ENCODE peak calls at places on chromosomes 16 and 17, in five cellular contexts. L is AG09309, T is fibroblast of lung, N is frontal cortex, Q is ELR. S is an unnamed sample.

GRCh38 chr17:29593546-29594440 is 861 bp downstream of the ANKRD13B start:
- DNase-seq in L (no peak), T (no peak), N (no peak), Q (peak), S (no peak)

GRCh38 chr16:1057252-1057932 is 15.2 kb upstream of the SSTR5 start:
- DNase-seq in L (no peak), Q (peak), N (peak), T (no peak), S (peak)

GRCh38 chr16:1096164-1097082 is at the start of gene C1QTNF8:
- DNase-seq in N (no peak), L (no peak), T (no peak), Q (no peak), S (no peak)

GRCh38 chr16:29891525-29892457 is 7.6 kb downstream of the SEZ6L2 start:
- DNase-seq in T (no peak), Q (no peak), N (no peak), L (no peak), S (no peak)

GRCh38 chr16:46747777-46748651 is at the start of gene MYLK3:
- DNase-seq in L (no peak), Q (no peak), N (no peak), T (no peak), S (no peak)

GRCh38 chr17:81027591-81028505 is 7.1 kb upstream of the BAIAP2 start:
- DNase-seq in Q (no peak), L (no peak), N (no peak), T (no peak), S (no peak)

GRCh38 chr16:51155901-51156810 is 5.1 kb upstream of the SALL1 start:
- DNase-seq in L (no peak), N (no peak), T (peak), Q (no peak), S (no peak)

GRCh38 chr17:3636908-3637373 is 381 bp downstream of the CTNS start:
- DNase-seq in Q (no peak), T (no peak), N (no peak), L (no peak), S (no peak)

GRCh38 chr16:27723711-27724490 is 174.0 kb downstream of the KATNIP start:
- DNase-seq in T (no peak), N (no peak), Q (no peak), L (no peak), S (no peak)